ENCODE peak calls at places on chromosomes 11 and 22, in seven cellular contexts. H is osteoblast, I is upper lobe of left lung, S is left lung, K is cardiac muscle cell, Z is stomach, G is IMR-90. D is an unnamed sample.
A peak's percentile ranks its signal among the peaks of the same experiment; 100 is the strongest.

GRCh38 chr11:103910721-103911120 is 125.7 kb upstream of the DDI1 start:
- DNase-seq in H (no peak), I (peak; percentile 9), S (no peak), K (no peak), Z (no peak), G (no peak), D (peak; percentile 58)

GRCh38 chr11:64726211-64726641 is 3.2 kb upstream of the NRXN2 start:
- DNase-seq in H (peak; percentile 82), I (no peak), S (no peak), K (no peak), Z (no peak), G (no peak), D (no peak)

GRCh38 chr22:31139866-31140716 is at the start of gene PLA2G3:
- DNase-seq in H (peak; percentile 88), I (peak; percentile 87), S (peak; percentile 80), K (peak; percentile 55), Z (peak; percentile 78), G (peak; percentile 60), D (peak; percentile 99)

GRCh38 chr11:17098632-17099031 is 21.2 kb upstream of the RPS13 start:
- DNase-seq in H (no peak), I (no peak), S (no peak), K (no peak), Z (no peak), G (no peak), D (no peak)

GRCh38 chr11:86996953-86997570 is 40.7 kb upstream of the TMEM135 start:
- DNase-seq in H (peak; percentile 13), I (no peak), S (no peak), K (no peak), Z (no peak), G (no peak), D (peak; percentile 64)

GRCh38 chr11:96263361-96263763 is 79.6 kb downstream of the MAML2 start:
- DNase-seq in H (no peak), I (no peak), S (no peak), K (peak; percentile 82), Z (no peak), G (peak; percentile 89), D (no peak)

GRCh38 chr11:19995131-19995530 is 165.1 kb downstream of the DBX1 start:
- DNase-seq in H (peak; percentile 89), I (peak; percentile 27), S (no peak), K (peak; percentile 61), Z (no peak), G (peak; percentile 97), D (no peak)

GRCh38 chr22:27747396-27748256 is 53.9 kb downstream of the MN1 start:
- DNase-seq in H (no peak), I (no peak), S (no peak), K (peak; percentile 66), Z (no peak), G (no peak), D (no peak)

GRCh38 chr22:17411213-17411612 is 42.0 kb downstream of the CECR2 start:
- DNase-seq in H (no peak), I (no peak), S (no peak), K (peak; percentile 81), Z (no peak), G (no peak), D (no peak)

GRCh38 chr11:94740975-94741707 is 27.0 kb upstream of the AMOTL1 start:
- DNase-seq in H (peak; percentile 96), I (peak; percentile 74), S (no peak), K (peak; percentile 59), Z (no peak), G (peak; percentile 69), D (peak; percentile 79)

GRCh38 chr11:6319879-6320410 is 356 bp downstream of the CAVIN3 start:
- DNase-seq in H (peak; percentile 97), I (peak; percentile 90), S (peak; percentile 95), K (peak; percentile 95), Z (peak; percentile 86), G (peak; percentile 91), D (peak; percentile 94)

GRCh38 chr22:43435851-43436535 is 24.2 kb downstream of the MPPED1 start:
- DNase-seq in H (peak; percentile 58), I (no peak), S (no peak), K (no peak), Z (peak; percentile 88), G (no peak), D (no peak)

GRCh38 chr22:49301398-49302149 is 526.1 kb downstream of the BRD1 start:
- DNase-seq in H (no peak), I (peak; percentile 81), S (peak; percentile 26), K (no peak), Z (peak; percentile 20), G (no peak), D (peak; percentile 43)

GRCh38 chr11:32316846-32317525 is 118.4 kb downstream of the WT1 start:
- DNase-seq in H (no peak), I (no peak), S (no peak), K (peak; percentile 43), Z (no peak), G (no peak), D (no peak)

GRCh38 chr11:73265853-73266643 is 6.1 kb upstream of the P2RY6 start:
- DNase-seq in H (no peak), I (no peak), S (no peak), K (no peak), Z (peak; percentile 23), G (no peak), D (no peak)

GRCh38 chr11:12518606-12519385 is 141.4 kb downstream of the PARVA start:
- DNase-seq in H (no peak), I (no peak), S (no peak), K (no peak), Z (no peak), G (no peak), D (no peak)

GRCh38 chr11:109804911-109805310 is 288.3 kb upstream of the ZC3H12C start:
- DNase-seq in H (no peak), I (no peak), S (no peak), K (no peak), Z (no peak), G (no peak), D (no peak)

GRCh38 chr22:29536411-29536810 is 17.1 kb downstream of the THOC5 start:
- DNase-seq in H (no peak), I (no peak), S (no peak), K (no peak), Z (no peak), G (no peak), D (no peak)

GRCh38 chr11:40391679-40392078 is 1067.8 kb downstream of the LRRC4C start:
- DNase-seq in H (no peak), I (no peak), S (no peak), K (no peak), Z (no peak), G (no peak), D (no peak)

GRCh38 chr22:27311666-27312566 is 489.6 kb downstream of the MN1 start:
- DNase-seq in H (peak; percentile 83), I (peak; percentile 19), S (no peak), K (peak; percentile 52), Z (no peak), G (no peak), D (peak; percentile 86)

GRCh38 chr11:29019960-29020683 is 911.9 kb downstream of the METTL15 start:
- DNase-seq in H (no peak), I (no peak), S (no peak), K (peak; percentile 66), Z (no peak), G (peak; percentile 66), D (peak; percentile 63)
- TF ChIP-seq CTCF in H (peak; percentile 47), I (no peak), S (no peak), K (peak; percentile 64), Z (no peak), G (peak; percentile 63), D (peak; percentile 82)

GRCh38 chr11:9903579-9903978 is 239.7 kb downstream of the SWAP70 start:
- DNase-seq in H (no peak), I (no peak), S (no peak), K (no peak), Z (no peak), G (no peak), D (no peak)
- H3K4me1 ChIP-seq in H (peaks cover 55% of the 10 kb centered on the region), I (no peaks in the 10 kb centered on the region), S (no peaks in the 10 kb centered on the region), K (peaks cover 15% of the 10 kb centered on the region), Z (peaks cover 11% of the 10 kb centered on the region), G (peaks cover 10% of the 10 kb centered on the region), D (peaks cover 4% of the 10 kb centered on the region)

DNA sequence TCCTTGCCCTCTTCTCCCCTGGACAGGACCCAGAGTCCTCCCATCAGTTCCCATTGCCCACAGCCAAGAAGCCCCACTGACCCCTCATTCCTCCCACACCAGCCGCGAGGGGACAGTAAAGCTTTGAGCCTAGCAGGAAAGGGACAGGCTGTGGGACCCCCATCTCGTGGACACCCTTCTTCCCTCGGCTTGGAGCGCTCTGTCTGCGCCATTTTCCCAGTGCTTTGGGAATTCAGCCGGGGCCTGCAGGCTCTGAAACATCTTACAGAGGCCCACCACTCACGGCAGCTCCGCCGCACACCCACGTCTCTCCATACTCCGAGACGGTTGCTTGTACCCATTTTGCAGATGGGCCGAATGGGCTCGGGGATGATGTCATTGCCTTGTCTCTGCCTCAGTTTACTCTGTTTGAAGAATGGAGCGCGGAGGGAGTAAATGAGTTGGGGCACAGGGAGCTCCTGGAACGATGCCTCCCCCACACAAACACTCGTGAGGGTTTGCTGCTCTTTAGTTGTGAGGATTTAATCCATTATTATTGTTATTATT is 447.7 kb downstream of the TBC1D22A start:
- DNase-seq in H (peak; percentile 50), I (no peak), S (peak; percentile 6), K (no peak), Z (peak; percentile 11), G (no peak), D (peak; percentile 21)
- H3K9me3 ChIP-seq in H (no peaks in the 10 kb centered on the region), I (no peaks in the 10 kb centered on the region), S (no peaks in the 10 kb centered on the region), K (no peaks in the 10 kb centered on the region), Z (no peaks in the 10 kb centered on the region), G (peaks cover 3% of the 10 kb centered on the region), D (peaks cover 46% of the 10 kb centered on the region)

GRCh38 chr11:69721745-69722144 is 17.9 kb upstream of the FGF19 start:
- DNase-seq in H (peak; percentile 56), I (no peak), S (no peak), K (no peak), Z (no peak), G (no peak), D (peak; percentile 75)
- TF ChIP-seq CTCF in H (peak; percentile 37), I (no peak), S (no peak), K (peak; percentile 33), Z (no peak), G (peak; percentile 45), D (peak; percentile 70)

DNA sequence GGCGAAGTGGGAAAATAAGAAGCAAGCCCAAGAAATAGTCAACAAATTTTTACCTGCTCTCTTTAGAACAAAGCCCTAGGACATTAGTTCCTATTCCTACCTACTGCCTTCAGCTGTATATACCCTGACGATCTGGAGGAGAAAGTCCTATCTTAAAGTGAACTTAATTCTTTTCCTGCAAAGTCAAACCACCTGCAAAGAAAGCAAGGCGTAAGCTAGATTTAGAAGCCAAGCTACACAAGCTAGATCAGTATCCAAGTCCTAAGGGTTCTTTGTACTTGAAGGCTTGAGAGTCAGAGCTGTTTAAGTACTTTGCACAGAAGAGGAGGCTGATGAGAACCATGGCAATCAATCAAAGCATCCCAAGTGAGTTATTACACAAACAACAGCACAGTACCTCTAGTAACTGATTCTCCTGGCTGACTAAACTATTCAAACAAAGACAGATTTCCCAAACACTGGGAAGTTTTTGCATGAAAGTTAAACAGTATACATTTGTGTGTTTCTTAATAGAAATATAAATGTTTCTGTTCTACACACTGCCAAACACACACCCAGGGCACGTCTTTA is 1.9 kb downstream of the CDON start:
- DNase-seq in H (no peak), I (no peak), S (no peak), K (no peak), Z (no peak), G (no peak), D (no peak)
- H3K4me1 ChIP-seq in H (no peaks in the 10 kb centered on the region), I (peaks cover 15% of the 10 kb centered on the region), S (no peaks in the 10 kb centered on the region), K (peaks cover 15% of the 10 kb centered on the region), Z (peaks cover 32% of the 10 kb centered on the region), G (no peaks in the 10 kb centered on the region), D (peaks cover 2% of the 10 kb centered on the region)